ENCODE peak calls at places on chromosomes 2 and 18, in eight cellular contexts. C, L, S, F, A, X, V and U are unnamed samples.

GRCh38 chr18:57807336-57808117 is 4.4 kb upstream of the ATP8B1 start:
- DNase-seq in S (no peak), L (no peak), A (no peak), C (no peak), F (no peak), X (no peak), V (no peak), U (no peak)

GRCh38 chr18:27845897-27846296 is 331.0 kb downstream of the CDH2 start:
- DNase-seq in L (no peak), C (no peak), V (no peak), A (no peak), X (no peak), F (no peak), S (no peak), U (no peak)

GRCh38 chr2:236106761-236107160 is 61.4 kb downstream of the GBX2 start:
- DNase-seq in A (no peak), X (no peak), S (no peak), V (no peak), F (no peak), L (no peak), C (no peak), U (no peak)

GRCh38 chr2:19021721-19022120 is 336.7 kb downstream of the OSR1 start:
- DNase-seq in V (no peak), C (no peak), A (no peak), F (no peak), S (no peak), L (no peak), X (no peak), U (no peak)

GRCh38 chr2:96116879-96117533 is 635 bp upstream of the ADRA2B start:
- DNase-seq in S (peak; percentile 67), X (no peak), F (peak; percentile 55), L (peak; percentile 62), C (peak; percentile 53), A (peak; percentile 72), V (peak; percentile 78), U (peak; percentile 46)

GRCh38 chr2:16756831-16757644 is 91.4 kb upstream of the CYRIA start:
- DNase-seq in L (peak; percentile 82), S (peak; percentile 64), A (peak; percentile 23), C (peak; percentile 34), V (peak; percentile 83), X (peak; percentile 65), F (peak; percentile 77), U (peak; percentile 61)

GRCh38 chr2:108621087-108621559 is 86.9 kb downstream of the LIMS1 start:
- DNase-seq in V (peak; percentile 70), X (no peak), S (peak; percentile 77), A (peak; percentile 72), F (no peak), L (peak; percentile 76), C (peak; percentile 85), U (no peak)

GRCh38 chr2:241810304-241811208 is 1.6 kb downstream of the NEU4 start:
- DNase-seq in V (no peak), L (peak; percentile 27), C (no peak), S (no peak), X (peak; percentile 79), F (peak; percentile 36), A (no peak), U (peak; percentile 71)

GRCh38 chr2:108074150-108074549 is 87.8 kb downstream of the SLC5A7 start:
- DNase-seq in V (no peak), S (no peak), F (no peak), A (no peak), X (no peak), C (no peak), L (no peak), U (no peak)

GRCh38 chr2:109216332-109216731 is 87.3 kb downstream of the SH3RF3 start:
- DNase-seq in L (no peak), F (no peak), A (no peak), S (no peak), X (no peak), V (peak; percentile 33), C (no peak), U (no peak)

GRCh38 chr2:9554841-9555337 is 741 bp downstream of the ADAM17 start:
- DNase-seq in L (no peak), V (peak; percentile 67), A (peak; percentile 32), S (no peak), X (no peak), F (no peak), C (peak; percentile 86), U (no peak)

GRCh38 chr2:174023591-174024523 is 58.7 kb upstream of the SP3 start:
- DNase-seq in L (peak; percentile 78), C (peak; percentile 100), F (peak; percentile 63), S (no peak), A (no peak), X (no peak), V (peak; percentile 70), U (no peak)

GRCh38 chr2:174024524-174025270 is 59.5 kb upstream of the SP3 start:
- DNase-seq in F (peak; percentile 83), C (no peak), V (peak; percentile 45), L (no peak), A (no peak), S (no peak), X (no peak), U (no peak)

GRCh38 chr2:174027956-174028355 is 62.8 kb upstream of the SP3 start:
- DNase-seq in C (no peak), S (no peak), A (no peak), L (no peak), F (no peak), X (no peak), V (no peak), U (no peak)

GRCh38 chr2:174025271-174026121 is 60.3 kb upstream of the SP3 start:
- DNase-seq in V (peak; percentile 44), L (no peak), X (peak; percentile 12), F (peak; percentile 80), C (no peak), A (no peak), S (no peak), U (no peak)

DNA sequence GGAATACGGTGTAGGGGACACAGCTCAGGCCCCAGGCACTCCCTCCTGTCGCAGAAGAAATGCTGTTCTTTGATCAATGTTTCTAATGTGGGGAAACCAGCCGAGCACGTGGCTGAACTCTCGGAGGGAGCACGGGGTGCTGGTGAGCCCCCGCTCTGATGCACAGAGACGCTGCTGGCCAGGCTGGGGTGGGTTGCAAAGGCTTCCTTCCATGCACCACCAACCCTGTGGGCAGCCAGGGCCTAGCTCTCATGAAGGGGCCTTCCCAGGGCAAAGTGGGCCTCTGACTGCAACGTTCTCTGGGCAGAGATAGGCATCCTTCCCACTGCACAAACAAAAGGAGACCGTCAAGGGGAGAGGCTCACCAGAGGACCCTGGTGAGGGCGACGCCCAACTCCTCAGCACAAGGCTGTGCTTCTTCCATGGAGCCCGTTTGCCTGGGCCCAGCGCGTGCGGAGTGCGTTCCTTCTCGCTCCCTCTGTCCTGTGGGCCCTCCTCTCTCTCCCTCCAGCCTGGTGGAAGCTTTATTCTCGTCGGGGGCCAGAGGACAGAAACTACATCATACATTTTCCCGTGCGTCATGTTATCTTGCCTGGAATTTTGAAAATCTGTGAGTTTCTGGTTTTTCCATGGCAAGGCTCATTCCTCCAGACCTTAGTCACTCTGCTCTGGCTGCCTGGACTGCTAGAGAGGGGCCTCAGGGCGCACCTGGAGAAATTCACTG is 61.1 kb upstream of the SP3 start:
- DNase-seq in X (no peak), S (no peak), V (peak; percentile 36), A (no peak), C (no peak), L (no peak), F (no peak), U (no peak)
- H3K27ac ChIP-seq in X (no peak overlapping the region), S (no peak overlapping the region), V (no peak overlapping the region), A (no peak overlapping the region), C (no peak overlapping the region), L (no peak overlapping the region), F (peak overlapping the region; percentile 92), U (peak overlapping the region; percentile 26)

DNA sequence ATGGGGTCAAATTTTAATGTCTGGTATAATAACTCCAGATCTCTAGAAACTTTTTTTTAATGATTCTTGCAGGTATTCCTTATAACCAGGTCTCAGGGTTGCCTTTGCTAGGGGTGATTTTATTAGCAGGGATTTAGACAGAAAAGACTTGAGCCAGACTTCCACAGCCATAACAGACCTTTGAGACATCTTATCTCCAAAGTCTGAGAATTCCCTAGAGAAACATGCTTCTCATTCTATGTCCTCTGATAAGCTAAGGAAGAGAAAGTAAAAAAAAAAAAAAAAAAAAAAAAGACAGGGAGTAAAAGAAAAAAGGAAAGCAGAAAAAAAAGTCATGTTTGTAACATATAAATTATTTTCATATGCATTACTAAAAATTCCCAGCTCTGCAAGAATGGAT is 153.9 kb downstream of the COL6A3 start:
- DNase-seq in A (no peak), F (no peak), V (no peak), S (no peak), C (no peak), L (no peak), X (no peak), U (no peak)
- H3K27ac ChIP-seq in A (no peak overlapping the region), F (no peak overlapping the region), V (no peak overlapping the region), S (no peak overlapping the region), C (no peak overlapping the region), L (no peak overlapping the region), X (no peak overlapping the region), U (no peak overlapping the region)

GRCh38 chr2:191320881-191321280 is 75.7 kb downstream of the MYO1B start:
- DNase-seq in X (no peak), C (no peak), S (no peak), A (no peak), L (no peak), F (no peak), V (no peak), U (no peak)

GRCh38 chr2:191318729-191319078 is 73.5 kb downstream of the MYO1B start:
- DNase-seq in L (peak; percentile 68), V (peak; percentile 66), F (no peak), X (no peak), S (no peak), C (peak; percentile 56), A (no peak), U (no peak)

GRCh38 chr2:191318037-191318728 is 73.0 kb downstream of the MYO1B start:
- DNase-seq in S (no peak), X (no peak), A (no peak), V (no peak), C (no peak), F (no peak), L (no peak), U (no peak)

GRCh38 chr2:191321861-191322662 is 76.9 kb downstream of the MYO1B start:
- DNase-seq in S (no peak), A (peak; percentile 27), L (peak; percentile 81), X (no peak), V (peak; percentile 88), C (peak; percentile 38), F (no peak), U (no peak)

GRCh38 chr2:191319181-191319580 is 74.0 kb downstream of the MYO1B start:
- DNase-seq in X (no peak), C (peak; percentile 69), A (no peak), L (no peak), S (no peak), V (no peak), F (no peak), U (no peak)
- H3K27ac ChIP-seq in X (no peak overlapping the region), C (peak overlapping the region; percentile 65), A (no peak overlapping the region), L (no peak overlapping the region), S (no peak overlapping the region), V (no peak overlapping the region), F (no peak overlapping the region), U (no peak overlapping the region)

DNA sequence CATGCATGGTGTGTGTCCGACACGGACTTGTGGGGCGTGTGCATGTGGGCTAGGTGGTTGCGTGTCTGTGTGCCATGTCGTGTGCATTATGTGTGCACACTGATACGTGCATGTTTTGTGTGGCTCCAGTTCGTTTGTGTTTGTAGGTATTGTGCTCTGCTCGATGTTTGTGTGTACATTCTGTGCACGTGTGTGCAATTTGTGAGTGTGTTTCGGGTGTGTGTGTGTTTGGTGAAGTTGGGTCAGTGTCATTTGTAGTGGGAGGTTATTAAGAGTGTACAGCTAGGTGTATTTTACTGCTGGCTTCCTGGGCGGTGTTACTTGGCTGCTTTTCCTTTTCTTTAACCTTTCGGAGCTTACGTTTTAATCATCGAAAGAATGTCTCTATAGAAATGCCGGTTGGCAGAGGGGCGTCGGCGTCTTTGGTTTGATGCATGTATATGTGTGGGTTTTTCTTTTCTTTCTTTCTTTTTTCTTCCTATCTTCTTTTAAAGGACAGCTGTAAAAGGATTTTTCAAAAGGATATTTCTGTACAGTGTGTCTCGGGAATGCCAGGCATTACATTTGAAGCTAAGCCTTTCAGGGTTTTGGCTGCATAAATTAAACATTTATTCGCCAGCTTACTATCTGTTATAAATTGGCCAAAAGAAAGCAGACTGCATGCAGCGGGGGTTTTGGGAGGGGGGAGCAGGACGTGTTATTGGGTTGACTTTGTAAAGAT is 1.3 kb downstream of the ASXL3 start:
- DNase-seq in X (no peak), C (no peak), S (no peak), L (no peak), V (peak; percentile 46), F (no peak), A (no peak), U (no peak)
- H3K27ac ChIP-seq in X (peak overlapping the region; percentile 70), C (no peak overlapping the region), S (no peak overlapping the region), L (no peak overlapping the region), V (no peak overlapping the region), F (no peak overlapping the region), A (no peak overlapping the region), U (peak overlapping the region; percentile 65)